ENCODE peak calls at places on chromosome 1, in ten cellular contexts. U is activated CD8-positive, alpha-beta T cell treated with anti-CD3 and anti-CD28 coated beads for 36 hours; H is NB4; X is epithelial cell of esophagus; E is ovary; J is A549; T is cardiac muscle cell; K is astrocyte of the spinal cord; D is GM20000; P is sigmoid colon. Y is an unnamed sample.

GRCh38 chr1:115838805-115839705 is 1.9 kb downstream of the NHLH2 start:
- DNase-seq in U (peak; percentile 7), H (peak; percentile 43), X (peak; percentile 85), E (no peak), J (no peak), T (no peak), K (no peak), D (peak; percentile 51), P (no peak), Y (peak; percentile 34)

GRCh38 chr1:164635784-164636729 is 77.1 kb downstream of the PBX1 start:
- DNase-seq in U (no peak), H (no peak), X (no peak), E (no peak), J (peak; percentile 45), T (no peak), K (no peak), D (no peak), P (no peak), Y (no peak)

GRCh38 chr1:155454096-155454495 is 108.5 kb downstream of the ASH1L start:
- DNase-seq in U (no peak), H (no peak), X (no peak), E (no peak), J (no peak), T (peak; percentile 57), K (no peak), D (no peak), P (no peak), Y (no peak)

GRCh38 chr1:245469006-245469405 is 314.2 kb downstream of the KIF26B start:
- DNase-seq in U (no peak), H (no peak), X (no peak), E (no peak), J (no peak), T (no peak), K (no peak), D (no peak), P (no peak), Y (no peak)

GRCh38 chr1:147800852-147801251 is 40.5 kb upstream of the GJA5 start:
- DNase-seq in U (no peak), H (no peak), X (peak; percentile 59), E (no peak), J (no peak), T (no peak), K (no peak), D (no peak), P (no peak), Y (no peak)

GRCh38 chr1:30242178-30242577 is 481.2 kb downstream of the MATN1 start:
- DNase-seq in U (no peak), H (no peak), X (no peak), E (no peak), J (no peak), T (no peak), K (no peak), D (no peak), P (peak; percentile 4), Y (no peak)

GRCh38 chr1:180040034-180040433 is 85.4 kb downstream of the CEP350 start:
- DNase-seq in U (no peak), H (peak; percentile 28), X (peak; percentile 6), E (no peak), J (peak; percentile 34), T (peak; percentile 46), K (peak; percentile 63), D (no peak), P (no peak), Y (no peak)

GRCh38 chr1:1768249-1768992 is 9.8 kb downstream of the NADK start:
- DNase-seq in U (no peak), H (no peak), X (no peak), E (no peak), J (no peak), T (no peak), K (no peak), D (no peak), P (no peak), Y (no peak)

GRCh38 chr1:51736702-51737101 is 119.8 kb downstream of the OSBPL9 start:
- DNase-seq in U (no peak), H (peak; percentile 36), X (peak; percentile 75), E (no peak), J (peak; percentile 69), T (peak; percentile 79), K (peak; percentile 80), D (no peak), P (no peak), Y (no peak)

GRCh38 chr1:233376711-233377110 is 49.2 kb downstream of the MAP3K21 start:
- DNase-seq in U (no peak), H (no peak), X (no peak), E (no peak), J (no peak), T (no peak), K (no peak), D (no peak), P (no peak), Y (no peak)
- TF ChIP-seq CTCF in U (no peak), H (no peak), X (no peak), E (no peak), J (peak; percentile 15), T (no peak), K (no peak), D (no peak), P (no peak), Y (no peak)

GRCh38 chr1:67367370-67368345 is 60.0 kb downstream of the IL12RB2 start:
- DNase-seq in U (no peak), H (no peak), X (peak; percentile 39), E (peak; percentile 84), J (peak; percentile 42), T (peak; percentile 68), K (peak; percentile 17), D (no peak), P (peak; percentile 67), Y (no peak)
- TF ChIP-seq CTCF in U (no peak), H (no peak), X (no peak), E (no peak), J (no peak), T (peak; percentile 9), K (no peak), D (no peak), P (no peak), Y (no peak)

GRCh38 chr1:206633708-206634121 is 1.6 kb upstream of the DYRK3 start:
- DNase-seq in U (no peak), H (peak; percentile 19), X (peak; percentile 97), E (peak; percentile 22), J (no peak), T (peak; percentile 93), K (peak; percentile 75), D (no peak), P (peak; percentile 82), Y (no peak)
- TF ChIP-seq CTCF in U (no peak), H (no peak), X (no peak), E (no peak), J (no peak), T (no peak), K (no peak), D (no peak), P (no peak), Y (no peak)

GRCh38 chr1:59878370-59878769 is 48.2 kb downstream of the CYP2J2 start:
- DNase-seq in U (no peak), H (no peak), X (peak; percentile 18), E (no peak), J (no peak), T (no peak), K (no peak), D (no peak), P (no peak), Y (no peak)

GRCh38 chr1:59880735-59881134 is 45.8 kb downstream of the CYP2J2 start:
- DNase-seq in U (no peak), H (no peak), X (no peak), E (no peak), J (no peak), T (peak; percentile 71), K (no peak), D (no peak), P (no peak), Y (no peak)

GRCh38 chr1:59877108-59877682 is 49.4 kb downstream of the CYP2J2 start:
- DNase-seq in U (no peak), H (no peak), X (no peak), E (no peak), J (no peak), T (no peak), K (no peak), D (no peak), P (no peak), Y (no peak)

GRCh38 chr1:59880001-59880400 is 46.6 kb downstream of the CYP2J2 start:
- DNase-seq in U (no peak), H (no peak), X (no peak), E (no peak), J (no peak), T (peak; percentile 45), K (no peak), D (no peak), P (no peak), Y (no peak)

GRCh38 chr1:59879556-59879955 is 47.0 kb downstream of the CYP2J2 start:
- DNase-seq in U (peak; percentile 81), H (peak; percentile 67), X (peak; percentile 89), E (no peak), J (peak; percentile 63), T (peak; percentile 90), K (peak; percentile 67), D (peak; percentile 13), P (no peak), Y (peak; percentile 60)
- TF ChIP-seq CTCF in U (peak; percentile 28), H (peak; percentile 37), X (peak; percentile 78), E (no peak), J (peak; percentile 19), T (peak; percentile 66), K (peak; percentile 69), D (no peak), P (peak; percentile 44), Y (peak; percentile 71)

GRCh38 chr1:17755120-17755519 is at the start of gene ACTL8:
- DNase-seq in U (peak; percentile 12), H (peak; percentile 42), X (no peak), E (no peak), J (peak; percentile 44), T (no peak), K (no peak), D (no peak), P (no peak), Y (no peak)
- TF ChIP-seq CTCF in U (peak; percentile 25), H (peak; percentile 43), X (no peak), E (no peak), J (no peak), T (peak; percentile 8), K (peak; percentile 25), D (peak; percentile 10), P (no peak), Y (peak; percentile 31)